ENCODE peak calls at places on chromosome 11, in four cellular contexts. I is T follicular helper cell, J is GM04504, P is EH. U is an unnamed sample.

GRCh38 chr11:130744804-130745203 is 171.5 kb downstream of the SNX19 start:
- DNase-seq in I (no peak), J (no peak), P (no peak), U (no peak)

GRCh38 chr11:105153392-105153791 is 13.8 kb upstream of the CARD18 start:
- DNase-seq in I (no peak), J (no peak), P (no peak), U (no peak)

GRCh38 chr11:120718171-120718570 is 206.6 kb downstream of the GRIK4 start:
- DNase-seq in I (no peak), J (no peak), P (no peak), U (peak; percentile 34)

GRCh38 chr11:65452806-65453490 is 30.4 kb downstream of the NEAT1 start:
- DNase-seq in I (no peak), J (peak; percentile 89), P (peak; percentile 95), U (no peak)

GRCh38 chr11:103681855-103682254 is 354.6 kb upstream of the DDI1 start:
- DNase-seq in I (no peak), J (no peak), P (no peak), U (no peak)

GRCh38 chr11:8689726-8690255 is 7.2 kb downstream of the RPL27A start:
- DNase-seq in I (no peak), J (no peak), P (peak; percentile 39), U (no peak)

GRCh38 chr11:130124096-130124495 is 35.5 kb upstream of the ST14 start:
- DNase-seq in I (no peak), J (peak; percentile 85), P (peak; percentile 88), U (no peak)

GRCh38 chr11:117833401-117833891 is 8.9 kb upstream of the FXYD2 start:
- DNase-seq in I (no peak), J (no peak), P (no peak), U (no peak)

GRCh38 chr11:129023968-129024676 is 81.5 kb upstream of the TP53AIP1 start:
- DNase-seq in I (no peak), J (no peak), P (no peak), U (peak; percentile 88)

U was measured in mesendoderm.